ENCODE peak calls at places on chromosomes 6 and 20, in four cellular contexts. F, L, R and W are unnamed samples.

GRCh38 chr6:40789143-40789764 is 202.1 kb upstream of the LRFN2 start:
- DNase-seq in R (no peak), L (no peak), F (no peak), W (no peak)

GRCh38 chr6:313917-314316 is 21.6 kb downstream of the DUSP22 start:
- DNase-seq in F (no peak), L (no peak), R (no peak), W (no peak)

GRCh38 chr6:111427341-111428116 is 55.5 kb downstream of the REV3L start:
- DNase-seq in F (no peak), L (no peak), R (no peak), W (peak; percentile 24)

GRCh38 chr6:90703383-90703782 is 116.5 kb upstream of the MAP3K7 start:
- DNase-seq in F (no peak), R (no peak), L (no peak), W (no peak)

GRCh38 chr6:29728173-29728879 is 5.1 kb downstream of the HLA-F start:
- DNase-seq in R (no peak), F (no peak), L (no peak), W (no peak)

GRCh38 chr20:17612975-17613327 is 43.1 kb downstream of the DSTN start:
- DNase-seq in L (no peak), F (no peak), R (no peak), W (no peak)

GRCh38 chr6:106885659-106886058 is 88.9 kb downstream of the CD24 start:
- DNase-seq in F (no peak), L (no peak), R (no peak), W (no peak)

GRCh38 chr6:27684264-27685211 is 211.6 kb upstream of the ZNF184 start:
- DNase-seq in L (peak; percentile 27), F (no peak), R (peak; percentile 84), W (peak; percentile 62)

GRCh38 chr6:99933129-99933528 is 60.9 kb downstream of the MCHR2 start:
- DNase-seq in F (no peak), L (no peak), R (no peak), W (no peak)

GRCh38 chr6:27129917-27130316 is 117.6 kb upstream of the PRSS16 start:
- DNase-seq in R (no peak), F (no peak), L (no peak), W (no peak)

GRCh38 chr6:103327079-103327478 is 1532.6 kb downstream of the HACE1 start:
- DNase-seq in L (no peak), R (peak; percentile 34), F (no peak), W (no peak)

GRCh38 chr6:87483929-87484328 is 11.2 kb downstream of the SLC35A1 start:
- DNase-seq in F (no peak), L (no peak), R (peak; percentile 79), W (peak; percentile 70)

GRCh38 chr6:35283361-35283760 is 14.3 kb upstream of the DEF6 start:
- DNase-seq in L (no peak), R (no peak), F (no peak), W (no peak)

GRCh38 chr6:101478891-101479290 is 85.4 kb downstream of the GRIK2 start:
- DNase-seq in R (no peak), L (no peak), F (no peak), W (no peak)

GRCh38 chr6:34150766-34151165 is 4.9 kb upstream of the GRM4 start:
- DNase-seq in R (peak; percentile 1), L (no peak), F (no peak), W (no peak)

GRCh38 chr20:10171864-10172751 is 46.5 kb upstream of the SNAP25 start:
- DNase-seq in R (peak; percentile 63), F (no peak), L (no peak), W (no peak)

GRCh38 chr6:149860834-149861602 is 3.1 kb downstream of the LRP11 start:
- DNase-seq in R (peak; percentile 34), F (no peak), L (no peak), W (no peak)

GRCh38 chr6:80366721-80367120 is 260.2 kb downstream of the BCKDHB start:
- DNase-seq in F (peak; percentile 63), L (no peak), R (no peak), W (no peak)

GRCh38 chr6:38452816-38453215 is 186.9 kb downstream of the BTBD9 start:
- DNase-seq in F (no peak), L (no peak), R (no peak), W (no peak)

GRCh38 chr6:136547871-136548270 is 2.4 kb downstream of the MAP7 start:
- DNase-seq in R (no peak), F (no peak), L (no peak), W (no peak)

GRCh38 chr20:4041748-4042411 is 26.5 kb upstream of the RNF24 start:
- DNase-seq in R (no peak), L (no peak), F (no peak), W (peak; percentile 54)

GRCh38 chr20:10670521-10671220 is 3.1 kb downstream of the JAG1 start:
- DNase-seq in L (no peak), F (peak; percentile 48), R (no peak), W (no peak)

GRCh38 chr20:40603057-40603651 is 85.9 kb downstream of the MAFB start:
- DNase-seq in F (no peak), R (no peak), L (no peak), W (no peak)

GRCh38 chr20:48823960-48824497 is 3.8 kb downstream of the PREX1 start:
- DNase-seq in L (peak; percentile 38), R (no peak), F (no peak), W (no peak)

GRCh38 chr6:105317607-105318533 is 85.0 kb downstream of the PREP start:
- DNase-seq in R (peak; percentile 30), F (no peak), L (no peak), W (no peak)

GRCh38 chr6:163710552-163710951 is 296.0 kb downstream of the QKI start:
- DNase-seq in R (no peak), L (no peak), F (peak; percentile 38), W (peak; percentile 12)

GRCh38 chr6:104921896-104922295 is 35.0 kb upstream of the LIN28B start:
- DNase-seq in L (no peak), F (no peak), R (no peak), W (no peak)

GRCh38 chr20:61353996-61354390 is 101.9 kb downstream of the CDH4 start:
- DNase-seq in L (no peak), F (no peak), R (no peak), W (no peak)

GRCh38 chr6:35694462-35694861 is 5.7 kb upstream of the FKBP5 start:
- DNase-seq in R (no peak), F (no peak), L (no peak), W (no peak)

GRCh38 chr6:164063346-164063745 is 648.8 kb downstream of the QKI start:
- DNase-seq in F (no peak), L (no peak), R (no peak), W (no peak)

GRCh38 chr20:24296477-24297380 is 172.7 kb upstream of the SYNDIG1 start:
- DNase-seq in F (no peak), R (no peak), L (no peak), W (no peak)

GRCh38 chr6:96545882-96546281 is 17.0 kb upstream of the FHL5 start:
- DNase-seq in L (no peak), F (no peak), R (no peak), W (no peak)

GRCh38 chr6:116531675-116532570 is 13.6 kb downstream of the TRAPPC3L start:
- DNase-seq in R (peak; percentile 77), F (peak; percentile 55), L (peak; percentile 55), W (peak; percentile 42)

GRCh38 chr20:1813101-1813529 is 82.1 kb upstream of the SIRPA start:
- DNase-seq in R (no peak), L (no peak), F (peak; percentile 77), W (no peak)

GRCh38 chr6:31738048-31738979 is 1.5 kb upstream of the MSH5 start:
- DNase-seq in L (peak; percentile 42), R (no peak), F (peak; percentile 63), W (peak; percentile 90)

GRCh38 chr20:7775072-7775471 is 165.2 kb downstream of the HAO1 start:
- DNase-seq in L (no peak), F (no peak), R (no peak), W (no peak)

GRCh38 chr6:42197574-42198362 is 3.0 kb upstream of the GUCA1B start:
- DNase-seq in R (no peak), L (no peak), F (no peak), W (peak; percentile 14)

GRCh38 chr6:53608386-53608785 is 57.2 kb downstream of the KLHL31 start:
- DNase-seq in R (no peak), F (no peak), L (no peak), W (no peak)

GRCh38 chr6:53614676-53615075 is 50.9 kb downstream of the KLHL31 start:
- DNase-seq in F (no peak), R (no peak), L (no peak), W (no peak)

GRCh38 chr6:53616450-53617357 is 48.9 kb downstream of the KLHL31 start:
- DNase-seq in R (no peak), F (no peak), L (no peak), W (no peak)

GRCh38 chr6:53615633-53616449 is 49.7 kb downstream of the KLHL31 start:
- DNase-seq in L (no peak), F (no peak), R (no peak), W (no peak)

DNA sequence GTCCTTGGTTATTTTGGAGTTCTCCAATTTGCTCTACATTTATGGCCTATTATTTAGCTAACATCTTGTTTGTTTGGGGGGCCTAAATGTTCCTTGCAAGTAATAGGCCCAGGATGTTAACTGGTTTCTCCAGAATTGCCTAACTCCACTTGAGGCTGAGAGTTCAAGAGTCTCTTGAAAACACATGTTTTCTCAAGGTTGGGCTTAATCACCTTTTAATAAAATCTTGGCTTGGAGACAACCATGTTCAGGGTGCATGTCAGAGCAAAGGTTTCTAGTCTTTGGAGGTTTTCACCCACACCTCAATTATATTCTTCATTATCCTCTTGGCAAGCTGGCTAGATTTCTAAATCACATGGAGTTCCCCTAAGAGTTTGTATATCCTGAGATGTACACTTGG is 54.2 kb downstream of the KLHL31 start:
- DNase-seq in F (no peak), R (no peak), L (no peak), W (no peak)
- H3K27ac ChIP-seq in F (no peak overlapping the region), R (no peak overlapping the region), L (no peak overlapping the region), W (no peak overlapping the region)

GRCh38 chr20:32400476-32400875 is 42.3 kb downstream of the ASXL1 start:
- DNase-seq in R (no peak), F (no peak), L (no peak), W (no peak)
- TF ChIP-seq CTCF in R (no peak), F (no peak), L (no peak), W (no peak)

GRCh38 chr20:286508-286907 is 4.0 kb downstream of the C20orf96 start:
- DNase-seq in R (no peak), F (no peak), L (no peak), W (no peak)
- H3K27ac ChIP-seq in R (no peak overlapping the region), F (no peak overlapping the region), L (no peak overlapping the region), W (no peak overlapping the region)

GRCh38 chr6:166420351-166420750 is 37.6 kb upstream of the MPC1 start:
- DNase-seq in F (no peak), R (no peak), L (no peak), W (peak; percentile 47)
- TF ChIP-seq CTCF in F (no peak), R (peak; percentile 18), L (no peak), W (no peak)

GRCh38 chr6:12151433-12151820 is 138.7 kb upstream of the EDN1 start:
- DNase-seq in L (no peak), F (no peak), R (no peak), W (no peak)
- H3K27ac ChIP-seq in L (no peak overlapping the region), F (no peak overlapping the region), R (no peak overlapping the region), W (no peak overlapping the region)